ENCODE peak calls at places on chromosome 6, in nine cellular contexts. P is right atrium auricular region, I is colonic mucosa, Z is right lobe of liver, S is fibroblast of lung, Y is H9, N is body of pancreas, U is cardiac muscle cell, K is IMR-90. H is an unnamed sample.
A peak's percentile ranks its signal among the peaks of the same experiment; 100 is the strongest.

GRCh38 chr6:1335367-1336037 is 23.6 kb downstream of the FOXQ1 start:
- DNase-seq in P (no peak), I (peak; percentile 69), Z (peak; percentile 71), S (peak; percentile 92), Y (peak; percentile 33), N (peak; percentile 93), U (no peak), K (peak; percentile 76), H (peak; percentile 97)

GRCh38 chr6:132218063-132218696 is 183.1 kb downstream of the MOXD1 start:
- DNase-seq in P (no peak), I (no peak), Z (no peak), S (peak; percentile 35), Y (no peak), N (no peak), U (peak; percentile 27), K (peak; percentile 68), H (peak; percentile 11)

GRCh38 chr6:96562886-96563285 is at the start of gene FHL5:
- DNase-seq in P (no peak), I (no peak), Z (no peak), S (no peak), Y (no peak), N (no peak), U (no peak), K (no peak), H (no peak)

GRCh38 chr6:16294371-16294770 is 56.0 kb downstream of the GMPR start:
- DNase-seq in P (no peak), I (no peak), Z (no peak), S (no peak), Y (no peak), N (no peak), U (no peak), K (no peak), H (no peak)

GRCh38 chr6:36822506-36823269 is 16.6 kb downstream of the CPNE5 start:
- DNase-seq in P (no peak), I (no peak), Z (no peak), S (peak; percentile 85), Y (no peak), N (no peak), U (no peak), K (no peak), H (no peak)

GRCh38 chr6:31158863-31159855 is 770 bp downstream of the TCF19 start:
- DNase-seq in P (no peak), I (peak; percentile 34), Z (no peak), S (peak; percentile 25), Y (peak; percentile 78), N (no peak), U (no peak), K (no peak), H (no peak)

GRCh38 chr6:56040271-56040670 is 164.9 kb upstream of the BMP5 start:
- DNase-seq in P (no peak), I (no peak), Z (no peak), S (peak; percentile 75), Y (no peak), N (no peak), U (no peak), K (peak; percentile 77), H (peak; percentile 24)

GRCh38 chr6:164069352-164070022 is 655.0 kb downstream of the QKI start:
- DNase-seq in P (no peak), I (no peak), Z (no peak), S (peak; percentile 95), Y (no peak), N (no peak), U (no peak), K (no peak), H (no peak)

GRCh38 chr6:138401960-138402832 is 1.8 kb upstream of the HEBP2 start:
- DNase-seq in P (no peak), I (no peak), Z (no peak), S (no peak), Y (no peak), N (no peak), U (no peak), K (no peak), H (no peak)

GRCh38 chr6:138403801-138404665 is at the start of gene HEBP2:
- DNase-seq in P (peak; percentile 93), I (peak; percentile 99), Z (peak; percentile 99), S (peak; percentile 87), Y (peak; percentile 99), N (peak; percentile 98), U (peak; percentile 98), K (peak; percentile 65), H (peak; percentile 86)

GRCh38 chr6:138402833-138403187 is 1.2 kb upstream of the HEBP2 start:
- DNase-seq in P (no peak), I (no peak), Z (no peak), S (no peak), Y (no peak), N (no peak), U (no peak), K (no peak), H (no peak)

GRCh38 chr6:138404666-138405337 is 779 bp downstream of the HEBP2 start:
- DNase-seq in P (no peak), I (peak; percentile 53), Z (peak; percentile 47), S (peak; percentile 5), Y (no peak), N (no peak), U (peak; percentile 19), K (no peak), H (no peak)

DNA sequence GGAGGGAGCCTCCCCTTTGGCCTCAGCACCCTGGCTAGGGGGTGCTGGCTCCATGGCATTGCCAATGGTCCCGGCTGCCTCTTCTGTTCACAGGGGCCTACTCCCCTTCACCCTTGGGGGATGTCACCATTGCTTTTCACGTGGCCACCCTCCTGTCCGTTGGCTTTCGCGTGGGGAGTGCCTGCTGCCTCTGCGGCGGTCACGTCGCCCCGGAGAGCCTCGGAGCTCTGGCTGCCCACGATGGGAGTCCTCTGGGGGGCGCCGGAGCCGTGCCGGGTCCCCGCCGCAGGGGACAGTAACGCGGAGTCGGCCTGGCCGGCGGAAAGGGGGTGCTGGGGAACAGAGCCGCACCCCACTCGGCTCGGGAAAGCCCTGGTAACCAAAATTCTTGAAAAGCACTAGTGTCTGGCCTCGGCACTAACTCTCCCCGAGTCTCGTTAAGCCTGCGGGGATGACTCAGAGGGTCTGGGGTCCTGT is 661 bp upstream of the HEBP2 start:
- DNase-seq in P (no peak), I (peak; percentile 41), Z (peak; percentile 72), S (no peak), Y (peak; percentile 51), N (peak; percentile 43), U (peak; percentile 37), K (no peak), H (no peak)
- TF ChIP-seq CTCF in P (no peak), I (no peak), Z (no peak), S (peak; percentile 14), Y (peak; percentile 18), N (no peak), U (peak; percentile 21), K (peak; percentile 26), H (peak; percentile 17)

DNA sequence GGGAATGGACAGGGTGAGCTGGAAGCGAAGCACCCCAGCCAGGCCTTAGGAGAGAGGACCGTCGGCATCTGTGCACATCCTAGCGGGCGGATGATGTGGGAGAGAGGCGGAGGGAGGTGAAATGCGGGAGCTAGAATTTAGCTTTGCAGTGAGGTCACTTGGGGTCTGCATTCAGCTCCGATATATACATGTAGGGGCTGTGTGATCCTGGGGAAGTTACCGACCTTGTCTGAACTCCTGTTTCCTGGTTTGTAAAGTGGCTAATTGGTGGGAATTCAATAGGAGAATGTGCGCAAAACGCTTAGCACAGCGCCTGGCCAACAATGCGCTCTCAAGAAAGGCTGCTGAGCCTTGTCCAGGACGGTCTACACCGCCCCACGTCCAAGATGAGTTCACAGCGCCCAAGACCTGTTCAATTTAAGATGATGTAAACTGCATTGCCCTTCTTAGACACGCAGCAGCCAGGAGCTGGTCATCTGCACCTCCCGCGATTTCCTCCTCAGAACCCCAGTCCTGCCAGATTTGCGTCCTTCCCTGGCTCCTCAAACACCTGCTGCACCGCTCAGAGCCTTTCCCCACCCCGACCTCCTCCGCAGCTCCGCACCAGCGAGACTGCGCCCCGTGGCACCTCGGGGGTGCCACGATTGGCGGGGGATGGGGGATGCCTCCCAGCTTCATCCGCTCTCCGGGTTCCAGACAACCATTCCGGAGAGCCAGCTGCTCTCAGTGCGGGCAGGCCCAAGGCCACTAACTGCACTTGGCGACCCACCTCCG is 6.8 kb upstream of the TFAP2A start:
- DNase-seq in P (no peak), I (no peak), Z (no peak), S (no peak), Y (no peak), N (no peak), U (no peak), K (no peak), H (no peak)
- H3K27me3 ChIP-seq in P (peaks cover 75% of the 10 kb centered on the region), I (peaks cover 97% of the 10 kb centered on the region), Z (peaks cover 21% of the 10 kb centered on the region), S (peaks cover 79% of the 10 kb centered on the region), Y (peaks cover 93% of the 10 kb centered on the region), N (no peaks in the 10 kb centered on the region), U (peaks cover 100% of the 10 kb centered on the region), K (peaks cover 90% of the 10 kb centered on the region), H (no peaks in the 10 kb centered on the region)

GRCh38 chr6:34115396-34116314 is 30.2 kb downstream of the GRM4 start:
- DNase-seq in P (no peak), I (no peak), Z (no peak), S (peak; percentile 5), Y (peak; percentile 60), N (no peak), U (peak; percentile 91), K (peak; percentile 10), H (no peak)

GRCh38 chr6:34125939-34126338 is 19.9 kb downstream of the GRM4 start:
- DNase-seq in P (no peak), I (no peak), Z (no peak), S (no peak), Y (no peak), N (no peak), U (no peak), K (no peak), H (no peak)

GRCh38 chr6:34126419-34126818 is 19.5 kb downstream of the GRM4 start:
- DNase-seq in P (no peak), I (no peak), Z (no peak), S (no peak), Y (no peak), N (no peak), U (no peak), K (no peak), H (no peak)

DNA sequence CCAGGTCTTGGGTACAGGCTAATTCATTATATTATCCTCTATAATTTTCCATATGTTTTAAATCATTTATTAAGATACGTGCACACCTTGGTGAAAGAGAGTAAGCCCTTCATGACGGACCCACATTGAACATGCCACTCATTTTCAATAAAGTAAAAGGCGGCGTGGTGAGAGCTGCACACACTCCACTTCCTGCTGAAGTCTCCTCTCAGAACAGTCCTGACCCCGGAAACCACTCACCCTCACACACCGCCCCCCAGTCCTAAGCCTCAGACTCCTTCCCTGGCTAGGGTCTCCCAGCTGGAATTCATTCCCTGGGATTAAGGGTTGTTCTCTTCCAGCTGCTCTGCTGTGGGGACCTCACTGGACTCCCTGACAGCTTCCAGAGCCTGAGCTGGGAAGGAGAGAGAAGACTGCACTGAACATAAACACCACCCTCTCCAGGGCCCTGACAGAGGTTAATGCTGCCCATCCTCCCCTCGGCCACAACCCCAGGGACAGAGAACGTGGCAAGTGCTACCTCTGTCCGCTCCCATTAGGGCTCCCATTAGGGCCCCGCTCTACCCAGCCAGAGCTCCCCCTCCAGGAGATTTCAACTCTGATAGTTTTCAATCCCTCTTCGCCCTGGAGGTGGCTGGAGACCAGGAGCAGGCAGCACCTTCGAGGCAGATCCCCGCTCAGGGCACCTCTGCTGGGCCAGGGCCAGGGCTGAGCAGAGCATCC is 24.8 kb downstream of the GRM4 start:
- DNase-seq in P (no peak), I (no peak), Z (no peak), S (no peak), Y (no peak), N (no peak), U (no peak), K (no peak), H (no peak)
- TF ChIP-seq CTCF in P (no peak), I (no peak), Z (no peak), S (no peak), Y (peak; percentile 44), N (no peak), U (no peak), K (no peak), H (peak; percentile 3)

DNA sequence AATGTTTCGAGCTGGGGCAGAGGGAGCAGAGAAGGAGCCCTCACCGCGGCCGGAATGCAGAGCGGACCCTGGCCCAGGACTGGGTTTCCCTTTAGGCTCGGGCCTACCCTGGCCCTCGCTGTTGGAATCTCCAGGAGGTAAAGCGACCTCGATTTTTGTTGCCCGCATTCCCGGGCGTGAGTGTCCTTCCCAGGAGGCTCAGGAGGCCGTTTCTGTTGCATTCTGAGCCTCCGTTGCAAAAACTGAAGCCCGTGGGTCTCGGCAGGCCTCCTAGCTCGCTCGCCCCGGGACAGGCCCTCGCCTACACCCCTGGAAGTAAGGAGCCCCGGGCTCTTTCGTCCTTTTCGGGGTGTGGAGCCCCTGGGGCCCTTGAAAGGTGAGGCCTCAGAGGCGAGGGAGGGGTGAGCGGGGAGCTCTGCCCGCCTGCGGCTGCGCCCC is 2.2 kb downstream of the NR2E1 start:
- DNase-seq in P (no peak), I (no peak), Z (no peak), S (no peak), Y (peak; percentile 47), N (no peak), U (no peak), K (no peak), H (no peak)
- H3K27me3 ChIP-seq in P (peaks cover 87% of the 10 kb centered on the region), I (peaks cover 100% of the 10 kb centered on the region), Z (peaks cover 13% of the 10 kb centered on the region), S (peaks cover 92% of the 10 kb centered on the region), Y (peaks cover 100% of the 10 kb centered on the region), N (no peaks in the 10 kb centered on the region), U (peaks cover 100% of the 10 kb centered on the region), K (peaks cover 98% of the 10 kb centered on the region), H (peaks cover 100% of the 10 kb centered on the region)